ENCODE peak calls at places on chromosomes 12 and 14, in seven cellular contexts. M is suprapubic skin; S is T-helper 17 cell; E is effector CD4-positive, alpha-beta T cell; V is activated CD4-positive, alpha-beta T cell treated with anti-CD3 and anti-CD28 coated beads, Interleukin-2, amount 50 U/mL, for 1 hour; N is NCI-H1105 treated with DMSO at 0.1 percent for 48 hours; R is stimulated activated CD8-positive, alpha-beta memory T cell treated with anti-CD3 and anti-CD28 coated beads, Interleukin-4, amount 100 ng/mL, for 24 hours. Z is an unnamed sample.

GRCh38 chr14:32934891-32935633 is 3.6 kb upstream of the NPAS3 start:
- DNase-seq in M (no peak), S (no peak), E (no peak), V (no peak), N (peak; percentile 42), R (no peak), Z (no peak)

GRCh38 chr12:28237423-28237822 is 47.2 kb downstream of the CCDC91 start:
- DNase-seq in M (no peak), S (no peak), E (no peak), V (no peak), N (no peak), R (no peak), Z (no peak)

GRCh38 chr12:93895096-93895460 is 217.9 kb downstream of the CRADD start:
- DNase-seq in M (no peak), S (no peak), E (no peak), V (no peak), N (no peak), R (no peak), Z (no peak)

GRCh38 chr12:6927999-6928702 is 392 bp downstream of the ATN1 start:
- DNase-seq in M (no peak), S (peak; percentile 40), E (no peak), V (no peak), N (no peak), R (no peak), Z (no peak)

GRCh38 chr12:29649722-29650121 is 134.0 kb downstream of the TMTC1 start:
- DNase-seq in M (no peak), S (no peak), E (no peak), V (no peak), N (no peak), R (no peak), Z (no peak)

GRCh38 chr12:40522837-40523236 is 169.4 kb upstream of the CNTN1 start:
- DNase-seq in M (no peak), S (no peak), E (no peak), V (no peak), N (no peak), R (no peak), Z (no peak)

GRCh38 chr12:4700621-4701026 is 19.6 kb upstream of the GALNT8 start:
- DNase-seq in M (no peak), S (no peak), E (no peak), V (no peak), N (peak; percentile 86), R (no peak), Z (peak; percentile 50)

GRCh38 chr12:5200276-5201087 is 156.8 kb downstream of the KCNA5 start:
- DNase-seq in M (no peak), S (no peak), E (no peak), V (no peak), N (peak; percentile 42), R (no peak), Z (peak; percentile 33)

Z was measured in heart right ventricle.